ENCODE peak calls at places on chromosomes 11 and 22, in four cellular contexts. T is HepG2, Y is GM12891, K is K562. X is an unnamed sample.

GRCh38 chr11:660681-661444 is 23.8 kb downstream of the DRD4 start:
- DNase-seq in T (no peak), Y (no peak), K (no peak), X (no peak)

GRCh38 chr22:39574779-39575551 is 4.4 kb downstream of the CACNA1I start:
- DNase-seq in T (peak; percentile 28), Y (no peak), K (peak; percentile 75), X (no peak)

GRCh38 chr11:8832571-8833260 is 78.3 kb upstream of the AKIP1 start:
- DNase-seq in T (no peak), Y (no peak), K (no peak), X (peak; percentile 50)

GRCh38 chr11:1928038-1928890 is 8.8 kb downstream of the TNNT3 start:
- DNase-seq in T (no peak), Y (peak; percentile 24), K (no peak), X (peak; percentile 18)

GRCh38 chr22:18987765-18988164 is 51.7 kb upstream of the PRODH start:
- DNase-seq in T (peak; percentile 32), Y (no peak), K (peak; percentile 92), X (no peak)

GRCh38 chr11:3674189-3674588 is 3.0 kb upstream of the CHRNA10 start:
- DNase-seq in T (peak; percentile 5), Y (no peak), K (peak; percentile 5), X (no peak)

GRCh38 chr22:44728761-44729261 is 23.6 kb upstream of the ARHGAP8 start:
- DNase-seq in T (no peak), Y (no peak), K (no peak), X (no peak)

GRCh38 chr22:44187652-44188230 is 7.0 kb downstream of the PARVG start:
- DNase-seq in T (no peak), Y (no peak), K (no peak), X (no peak)

GRCh38 chr11:119758291-119758690 is 29.3 kb upstream of the NECTIN1 start:
- DNase-seq in T (no peak), Y (no peak), K (no peak), X (no peak)

GRCh38 chr11:19597876-19598275 is 114.8 kb upstream of the NAV2 start:
- DNase-seq in T (no peak), Y (no peak), K (no peak), X (no peak)

GRCh38 chr11:131234146-131234680 is 136.2 kb upstream of the NTM start:
- DNase-seq in T (no peak), Y (no peak), K (no peak), X (no peak)

GRCh38 chr11:78201096-78201495 is 12.4 kb downstream of the USP35 start:
- DNase-seq in T (no peak), Y (no peak), K (no peak), X (no peak)

GRCh38 chr11:8871283-8871775 is 39.7 kb upstream of the AKIP1 start:
- DNase-seq in T (peak; percentile 26), Y (no peak), K (no peak), X (no peak)

GRCh38 chr11:123478352-123478986 is 48.4 kb downstream of the GRAMD1B start:
- DNase-seq in T (peak; percentile 64), Y (no peak), K (peak; percentile 61), X (no peak)

GRCh38 chr11:59158206-59159068 is 13.5 kb upstream of the DTX4 start:
- DNase-seq in T (peak; percentile 56), Y (no peak), K (peak; percentile 74), X (no peak)

GRCh38 chr22:32926600-32926999 is 125.1 kb downstream of the TIMP3 start:
- DNase-seq in T (peak; percentile 44), Y (no peak), K (peak; percentile 26), X (no peak)

GRCh38 chr11:110059706-110060430 is 33.3 kb upstream of the ZC3H12C start:
- DNase-seq in T (no peak), Y (no peak), K (no peak), X (no peak)

GRCh38 chr22:48574776-48575566 is 1252.7 kb downstream of the BRD1 start:
- DNase-seq in T (peak; percentile 58), Y (peak; percentile 79), K (no peak), X (no peak)

GRCh38 chr22:42313804-42314581 is 43.5 kb upstream of the TCF20 start:
- DNase-seq in T (peak; percentile 95), Y (peak; percentile 67), K (peak; percentile 63), X (no peak)

GRCh38 chr11:35927730-35928129 is 16.1 kb upstream of the LDLRAD3 start:
- DNase-seq in T (peak; percentile 41), Y (no peak), K (no peak), X (no peak)

GRCh38 chr22:39028281-39028680 is 7.4 kb downstream of the APOBEC3D start:
- DNase-seq in T (no peak), Y (no peak), K (no peak), X (no peak)

GRCh38 chr11:85705805-85706204 is 19.8 kb upstream of the CCDC89 start:
- DNase-seq in T (no peak), Y (no peak), K (no peak), X (no peak)

GRCh38 chr11:85766801-85767200 is 44.1 kb downstream of the SYTL2 start:
- DNase-seq in T (no peak), Y (no peak), K (no peak), X (no peak)

GRCh38 chr11:10693509-10694071 is at the start of gene IRAG1:
- DNase-seq in T (no peak), Y (no peak), K (no peak), X (no peak)

GRCh38 chr11:65695459-65696241 is 16.4 kb upstream of the KAT5 start:
- DNase-seq in T (peak; percentile 77), Y (no peak), K (no peak), X (no peak)

GRCh38 chr22:20604776-20605221 is 97.4 kb downstream of the MED15 start:
- DNase-seq in T (peak; percentile 63), Y (no peak), K (peak; percentile 86), X (no peak)
- TF ChIP-seq TAF1 in T (no peak), Y (no peak), K (no peak), X (no peak)

GRCh38 chr11:106076421-106076922 is 675 bp downstream of the KBTBD3 start:
- DNase-seq in T (no peak), Y (no peak), K (no peak), X (no peak)
- TF ChIP-seq POLR2A in T (no peak), Y (no peak), K (peak; percentile 28), X (no peak)

DNA sequence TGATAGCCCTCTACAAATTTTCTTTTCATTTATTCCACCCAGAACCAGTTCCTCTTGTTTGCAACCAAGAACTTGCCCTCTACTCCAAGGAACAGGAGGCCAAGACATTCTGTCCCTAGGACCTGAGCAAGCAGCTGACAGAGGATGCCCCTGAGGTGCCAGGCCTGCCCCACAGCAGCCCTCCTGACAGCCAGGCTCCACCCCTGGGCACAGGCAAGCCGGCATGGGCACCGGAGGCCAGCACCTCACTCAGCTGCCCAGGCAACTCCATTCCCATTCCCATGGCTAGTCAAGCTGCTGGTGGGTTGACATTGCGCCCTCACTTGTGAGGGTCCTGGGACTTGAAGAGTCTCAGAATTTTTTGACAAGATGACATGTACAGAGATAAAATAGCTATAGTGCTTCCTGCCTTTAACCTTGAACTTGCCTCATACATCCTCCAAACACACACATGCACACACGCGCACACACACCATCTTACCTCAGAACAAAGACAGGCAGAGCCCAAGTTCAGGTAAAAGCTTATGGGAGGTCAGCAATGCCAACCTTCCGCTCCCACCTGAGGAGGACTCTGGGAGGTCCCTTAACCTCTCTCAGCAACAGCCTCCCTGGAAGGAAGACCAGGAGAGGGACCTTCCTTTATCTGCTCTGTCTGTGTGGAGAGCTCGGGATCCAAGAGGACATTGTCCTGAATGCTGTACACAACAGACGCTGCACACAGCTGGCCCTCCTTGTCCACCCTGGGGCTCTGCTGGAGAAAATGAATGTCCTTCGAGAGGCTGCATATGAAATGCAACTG is 620.9 kb upstream of the CADM1 start:
- DNase-seq in T (no peak), Y (no peak), K (no peak), X (no peak)
- TF ChIP-seq TAF1 in T (no peak), Y (no peak), K (no peak), X (no peak)

DNA sequence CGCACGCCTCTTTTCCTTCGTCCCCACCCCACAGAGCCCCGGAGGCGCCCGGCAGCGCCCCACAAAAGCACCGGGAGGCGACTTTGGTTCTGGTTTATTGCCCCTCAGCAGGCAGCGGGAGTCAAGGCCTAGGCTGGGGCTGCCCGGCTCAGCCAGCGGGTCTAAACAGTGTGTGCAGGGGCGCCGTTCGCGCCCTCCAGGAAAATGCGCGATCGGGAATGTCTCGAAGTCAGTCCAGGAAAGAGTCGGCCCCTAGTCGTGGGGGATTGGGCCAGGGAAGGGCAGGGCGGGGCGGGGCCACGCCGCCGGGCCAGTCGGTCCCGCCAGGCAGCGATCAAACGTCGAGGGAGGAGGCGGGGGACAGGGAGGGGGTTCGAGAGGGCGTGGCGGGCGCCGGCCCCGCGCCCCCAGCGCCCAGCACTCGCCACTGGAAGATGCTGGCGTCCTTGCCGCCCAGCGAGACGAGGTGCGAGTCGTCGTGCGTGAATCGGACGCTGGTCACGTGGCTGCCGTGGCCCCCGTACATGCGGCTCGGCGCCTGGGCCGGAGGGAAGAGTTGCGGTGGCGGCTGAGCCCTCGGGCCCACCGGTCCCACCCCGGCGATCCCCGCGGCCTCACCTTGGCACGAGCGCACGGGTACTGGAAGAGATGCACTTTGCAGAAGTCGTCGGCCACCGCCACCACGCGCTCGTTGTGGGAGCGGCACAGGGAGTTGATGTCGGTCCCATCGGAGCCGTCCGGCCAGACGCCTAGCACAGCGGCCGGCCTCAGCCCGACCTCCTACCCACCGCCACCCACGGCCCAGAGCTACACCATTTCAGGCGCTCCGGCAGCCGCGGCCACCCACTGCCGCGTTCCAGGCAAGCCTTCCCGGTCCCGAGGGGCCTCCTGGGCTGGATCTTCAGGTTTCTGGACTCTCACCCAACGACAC is 741 bp upstream of the MTA2 start:
- DNase-seq in T (no peak), Y (no peak), K (peak; percentile 84), X (peak; percentile 33)
- TF ChIP-seq POLR2A in T (no peak), Y (no peak), K (peak; percentile 31), X (no peak)

X was measured in GM12892.